ENCODE peak calls at places on chromosomes 13 and 19, in nine cellular contexts. W is transverse colon, X is HEK293T, K is left cardiac atrium, T is neuronal stem cell, B is GM23338, C is brain microvascular endothelial cell, S is fibroblast of lung, R is AG09309. A is an unnamed sample.

GRCh38 chr19:29690842-29691241 is 24.2 kb downstream of the C19orf12 start:
- DNase-seq in W (no peak), X (peak; percentile 53), K (no peak), T (no peak), B (peak; percentile 83), C (peak; percentile 41), S (peak; percentile 66), R (no peak), A (peak; percentile 43)

GRCh38 chr19:43504426-43505185 is at the start of gene PHLDB3:
- DNase-seq in W (peak; percentile 60), X (peak; percentile 29), K (peak; percentile 43), T (no peak), B (peak; percentile 65), C (no peak), S (no peak), R (no peak), A (no peak)

GRCh38 chr13:41384749-41385503 is 72.4 kb upstream of the RGCC start:
- DNase-seq in W (no peak), X (peak; percentile 13), K (no peak), T (no peak), B (peak; percentile 41), C (no peak), S (peak; percentile 36), R (no peak), A (no peak)

GRCh38 chr13:73429691-73430090 is 370.9 kb downstream of the KLF5 start:
- DNase-seq in W (no peak), X (no peak), K (no peak), T (no peak), B (no peak), C (no peak), S (no peak), R (no peak), A (no peak)

GRCh38 chr13:45482571-45483173 is 17.9 kb downstream of the COG3 start:
- DNase-seq in W (no peak), X (no peak), K (no peak), T (no peak), B (no peak), C (no peak), S (peak; percentile 47), R (no peak), A (peak; percentile 6)

GRCh38 chr13:31978021-31978420 is 53.6 kb upstream of the FRY start:
- DNase-seq in W (no peak), X (no peak), K (no peak), T (no peak), B (no peak), C (no peak), S (no peak), R (no peak), A (no peak)

GRCh38 chr13:99296270-99296865 is 10.8 kb downstream of the GPR183 start:
- DNase-seq in W (no peak), X (no peak), K (no peak), T (no peak), B (no peak), C (no peak), S (no peak), R (no peak), A (no peak)

GRCh38 chr19:12782174-12782423 is 6.7 kb upstream of the HOOK2 start:
- DNase-seq in W (no peak), X (no peak), K (no peak), T (no peak), B (no peak), C (no peak), S (no peak), R (no peak), A (no peak)

GRCh38 chr19:38727868-38728660 is 16.2 kb downstream of the CAPN12 start:
- DNase-seq in W (no peak), X (no peak), K (peak; percentile 61), T (no peak), B (no peak), C (peak; percentile 80), S (no peak), R (no peak), A (no peak)

GRCh38 chr19:1465191-1466016 is 13.6 kb downstream of the C19orf25 start:
- DNase-seq in W (peak; percentile 45), X (no peak), K (no peak), T (no peak), B (peak; percentile 78), C (no peak), S (peak; percentile 39), R (peak; percentile 18), A (no peak)

GRCh38 chr13:79226250-79226649 is 179.8 kb downstream of the RBM26 start:
- DNase-seq in W (no peak), X (peak; percentile 61), K (no peak), T (no peak), B (no peak), C (no peak), S (no peak), R (no peak), A (no peak)

GRCh38 chr13:51797664-51798488 is 6.1 kb downstream of the DHRS12 start:
- DNase-seq in W (peak; percentile 51), X (peak; percentile 51), K (peak; percentile 46), T (peak; percentile 41), B (peak; percentile 87), C (peak; percentile 40), S (peak; percentile 58), R (no peak), A (no peak)

GRCh38 chr19:2631213-2631821 is 71.2 kb downstream of the GNG7 start:
- DNase-seq in W (no peak), X (no peak), K (no peak), T (no peak), B (no peak), C (no peak), S (peak; percentile 48), R (no peak), A (no peak)

GRCh38 chr13:32261567-32261966 is 53.6 kb downstream of the ZAR1L start:
- DNase-seq in W (peak; percentile 37), X (no peak), K (peak; percentile 91), T (no peak), B (no peak), C (peak; percentile 94), S (peak; percentile 90), R (peak; percentile 23), A (peak; percentile 68)

GRCh38 chr13:27079421-27079958 is 92.1 kb downstream of the USP12 start:
- DNase-seq in W (no peak), X (no peak), K (no peak), T (no peak), B (peak; percentile 76), C (peak; percentile 42), S (peak; percentile 39), R (peak; percentile 86), A (no peak)

GRCh38 chr13:75417647-75418046 is 64.3 kb downstream of the TBC1D4 start:
- DNase-seq in W (no peak), X (no peak), K (no peak), T (no peak), B (no peak), C (no peak), S (no peak), R (no peak), A (no peak)

GRCh38 chr19:40055832-40056504 is at the start of gene ZNF780B:
- DNase-seq in W (peak; percentile 80), X (peak; percentile 53), K (peak; percentile 70), T (peak; percentile 15), B (peak; percentile 83), C (peak; percentile 48), S (peak; percentile 61), R (peak; percentile 4), A (peak; percentile 27)

A was measured in fibroblast of the conjunctiva.